ENCODE peak calls at places on chromosomes 5 and 9, in eight cellular contexts. Z, Y, W, X, V, S, K and H are unnamed samples.

GRCh38 chr5:78483809-78484521 is 123.5 kb downstream of the SCAMP1 start:
- DNase-seq in Z (no peak), Y (no peak), W (peak), X (no peak), V (no peak), S (no peak), K (no peak), H (no peak)

GRCh38 chr9:93486269-93486668 is 32.9 kb upstream of the FAM120AOS start:
- DNase-seq in Z (no peak), Y (no peak), W (no peak), X (no peak), V (no peak), S (no peak), K (no peak), H (no peak)

GRCh38 chr9:137969008-137969407 is 91.4 kb downstream of the CACNA1B start:
- DNase-seq in Z (no peak), Y (no peak), W (no peak), X (no peak), V (peak), S (no peak), K (no peak), H (peak)

GRCh38 chr5:140220032-140220697 is 45.2 kb downstream of the CYSTM1 start:
- DNase-seq in Z (no peak), Y (no peak), W (peak), X (no peak), V (no peak), S (no peak), K (no peak), H (no peak)

GRCh38 chr9:136438909-136439549 is 616 bp downstream of the INPP5E start:
- DNase-seq in Z (no peak), Y (peak), W (peak), X (peak), V (no peak), S (peak), K (no peak), H (peak)

GRCh38 chr5:137142371-137143243 is 356.5 kb downstream of the SPOCK1 start:
- DNase-seq in Z (no peak), Y (no peak), W (peak), X (peak), V (no peak), S (no peak), K (no peak), H (no peak)

GRCh38 chr5:136769900-136770684 is 404.7 kb upstream of the TRPC7 start:
- DNase-seq in Z (no peak), Y (peak), W (no peak), X (peak), V (peak), S (no peak), K (peak), H (no peak)

GRCh38 chr9:121317737-121318630 is 50.0 kb downstream of the GSN start:
- DNase-seq in Z (no peak), Y (no peak), W (no peak), X (no peak), V (no peak), S (no peak), K (no peak), H (no peak)

GRCh38 chr9:124812401-124813016 is 35.6 kb downstream of the OLFML2A start:
- DNase-seq in Z (no peak), Y (no peak), W (no peak), X (no peak), V (no peak), S (no peak), K (no peak), H (no peak)

GRCh38 chr9:114559830-114560520 is 27.6 kb upstream of the ATP6V1G1 start:
- DNase-seq in Z (no peak), Y (no peak), W (no peak), X (no peak), V (no peak), S (no peak), K (no peak), H (no peak)

GRCh38 chr5:132183723-132184122 is 43.9 kb downstream of the P4HA2 start:
- DNase-seq in Z (no peak), Y (no peak), W (no peak), X (no peak), V (no peak), S (no peak), K (no peak), H (no peak)

GRCh38 chr5:95794070-95794516 is 28.4 kb downstream of the GLRX start:
- DNase-seq in Z (no peak), Y (no peak), W (no peak), X (no peak), V (no peak), S (no peak), K (no peak), H (no peak)

GRCh38 chr9:20650750-20651299 is 28.5 kb upstream of the MLLT3 start:
- DNase-seq in Z (no peak), Y (no peak), W (no peak), X (no peak), V (no peak), S (no peak), K (no peak), H (no peak)

GRCh38 chr5:366541-367357 is 45.2 kb downstream of the AHRR start:
- DNase-seq in Z (no peak), Y (no peak), W (no peak), X (no peak), V (no peak), S (no peak), K (no peak), H (peak)

GRCh38 chr5:153798830-153799229 is 239.9 kb downstream of the FAM114A2 start:
- DNase-seq in Z (no peak), Y (no peak), W (no peak), X (peak), V (no peak), S (no peak), K (no peak), H (no peak)